ENCODE peak calls at places on chromosomes 16 and 17, in four cellular contexts. W is neural progenitor cell, D is colonic mucosa, K is AG10803. G is an unnamed sample.

GRCh38 chr17:68011199-68011665 is 15.0 kb upstream of the C17orf58 start:
- DNase-seq in W (peak; percentile 66), D (peak; percentile 60), K (no peak), G (peak; percentile 28)

GRCh38 chr16:17233301-17234002 is 237.3 kb downstream of the XYLT1 start:
- DNase-seq in K (no peak), D (no peak), W (peak; percentile 12), G (no peak)

GRCh38 chr16:54712866-54713265 is 217.8 kb upstream of the IRX5 start:
- DNase-seq in W (no peak), D (no peak), K (no peak), G (no peak)

GRCh38 chr17:1690544-1691221 is 6.0 kb upstream of the PRPF8 start:
- DNase-seq in K (no peak), D (no peak), W (no peak), G (no peak)

GRCh38 chr17:32625971-32626370 is 139.2 kb downstream of the CDK5R1 start:
- DNase-seq in D (no peak), K (no peak), W (no peak), G (no peak)

GRCh38 chr17:78873519-78874340 is 29.3 kb downstream of the CEP295NL start:
- DNase-seq in K (no peak), W (peak; percentile 33), D (no peak), G (no peak)

GRCh38 chr17:68981288-68981687 is 26.1 kb upstream of the ABCA8 start:
- DNase-seq in W (no peak), D (peak; percentile 35), K (peak; percentile 81), G (peak; percentile 94)

GRCh38 chr16:19238386-19238785 is 47.1 kb upstream of the CLEC19A start:
- DNase-seq in W (no peak), K (no peak), D (no peak), G (no peak)

GRCh38 chr17:63446981-63447687 is 1.0 kb upstream of the CYB561 start:
- DNase-seq in K (no peak), W (peak; percentile 30), D (peak; percentile 58), G (no peak)

GRCh38 chr17:37657202-37657601 is 14.0 kb upstream of the DDX52 start:
- DNase-seq in W (no peak), K (no peak), D (no peak), G (no peak)

GRCh38 chr17:7425756-7426155 is 340 bp downstream of the SPEM2 start:
- DNase-seq in D (no peak), K (no peak), W (no peak), G (no peak)

GRCh38 chr17:15109608-15110007 is 155.5 kb downstream of the PMP22 start:
- DNase-seq in K (no peak), D (no peak), W (peak; percentile 41), G (no peak)

GRCh38 chr16:58339452-58339938 is 44.7 kb upstream of the PRSS54 start:
- DNase-seq in K (peak; percentile 10), W (peak; percentile 51), D (no peak), G (peak; percentile 15)

GRCh38 chr17:17108681-17109049 is 66.4 kb downstream of the MPRIP start:
- DNase-seq in K (no peak), D (peak; percentile 70), W (no peak), G (peak; percentile 57)

GRCh38 chr17:7380321-7380720 is 568 bp upstream of the TNK1 start:
- DNase-seq in D (peak; percentile 52), K (peak; percentile 75), W (no peak), G (peak; percentile 16)

GRCh38 chr16:80231888-80232287 is 308.9 kb upstream of the DYNLRB2 start:
- DNase-seq in W (no peak), K (peak; percentile 88), D (no peak), G (peak; percentile 10)

GRCh38 chr16:89575247-89576172 is at the start of gene CPNE7:
- DNase-seq in D (no peak), K (no peak), W (peak; percentile 60), G (no peak)

GRCh38 chr17:4043862-4044261 is 79.6 kb upstream of the ATP2A3 start:
- DNase-seq in W (no peak), K (no peak), D (no peak), G (no peak)

DNA sequence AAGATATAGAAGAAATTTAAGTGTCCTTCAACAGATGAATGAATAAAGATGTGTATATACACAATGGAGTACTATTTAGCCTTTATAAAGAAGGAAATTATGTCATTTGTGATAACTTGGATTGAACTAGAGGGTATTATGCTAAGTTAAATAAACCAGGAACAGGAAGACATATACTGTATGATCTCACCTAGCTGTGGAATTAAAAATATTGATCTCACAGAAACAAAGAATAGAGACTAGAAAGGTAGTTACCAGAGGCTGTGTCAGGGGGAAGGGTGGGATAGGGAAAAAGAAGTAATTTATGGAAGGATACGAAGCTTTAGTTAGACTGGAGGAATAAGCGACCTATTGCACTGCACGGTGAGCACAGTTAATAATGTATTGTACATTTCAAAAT is 5.4 kb upstream of the ZNF267 start:
- DNase-seq in W (no peak), D (no peak), K (no peak), G (no peak)
- H3K4me3 ChIP-seq in W (no peak overlapping the region), D (no peak overlapping the region), K (no peak overlapping the region), G (no peak overlapping the region)

GRCh38 chr17:8988263-8988662 is 22.8 kb upstream of the PIK3R5 start:
- DNase-seq in W (no peak), D (no peak), K (no peak), G (no peak)

GRCh38 chr17:8981443-8981842 is 15.9 kb upstream of the PIK3R5 start:
- DNase-seq in W (no peak), D (no peak), K (no peak), G (no peak)

GRCh38 chr17:8985054-8985701 is 19.7 kb upstream of the PIK3R5 start:
- DNase-seq in W (no peak), D (no peak), K (no peak), G (no peak)

GRCh38 chr17:8991514-8992285 is 26.2 kb upstream of the PIK3R5 start:
- DNase-seq in D (peak; percentile 74), W (peak; percentile 89), K (peak; percentile 70), G (peak; percentile 59)

DNA sequence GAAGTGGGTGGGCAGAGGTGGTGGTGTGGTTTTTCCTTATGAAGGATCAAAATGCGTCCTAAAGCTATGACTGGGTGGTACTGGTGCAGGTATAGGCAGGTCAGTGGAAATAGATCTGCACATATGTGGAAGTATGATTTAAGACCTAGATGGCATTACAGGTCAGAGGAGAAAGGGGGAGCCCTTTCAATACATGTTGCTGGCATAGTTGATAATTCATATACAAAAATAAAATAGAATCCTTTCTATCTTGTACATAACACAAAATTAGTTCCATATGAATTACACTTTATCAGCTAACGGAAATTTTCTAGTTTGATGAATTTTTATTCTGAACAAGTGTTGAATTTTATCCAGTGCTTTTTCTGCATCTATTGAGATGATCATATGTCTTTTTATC is 20.8 kb upstream of the PIK3R5 start:
- DNase-seq in W (no peak), K (no peak), D (no peak), G (no peak)
- TF ChIP-seq CTCF in W (no peak), K (no peak), D (no peak), G (no peak)

GRCh38 chr17:77285594-77286390 is 145.0 kb downstream of the SEC14L1 start:
- DNase-seq in W (no peak), D (peak; percentile 68), K (peak; percentile 93), G (peak; percentile 94)
- H3K4me3 ChIP-seq in W (no peak overlapping the region), D (peak overlapping the region; percentile 3), K (no peak overlapping the region), G (peak overlapping the region; percentile 9)

GRCh38 chr16:68134644-68135043 is 49.5 kb downstream of the NFATC3 start:
- DNase-seq in D (no peak), K (no peak), W (no peak), G (no peak)

GRCh38 chr16:68128577-68129305 is 43.6 kb downstream of the NFATC3 start:
- DNase-seq in K (peak; percentile 44), W (no peak), D (no peak), G (peak; percentile 8)

GRCh38 chr16:68130520-68130919 is 45.4 kb downstream of the NFATC3 start:
- DNase-seq in W (no peak), K (no peak), D (no peak), G (no peak)

GRCh38 chr16:68136515-68136914 is 51.3 kb downstream of the NFATC3 start:
- DNase-seq in W (no peak), D (no peak), K (no peak), G (no peak)

DNA sequence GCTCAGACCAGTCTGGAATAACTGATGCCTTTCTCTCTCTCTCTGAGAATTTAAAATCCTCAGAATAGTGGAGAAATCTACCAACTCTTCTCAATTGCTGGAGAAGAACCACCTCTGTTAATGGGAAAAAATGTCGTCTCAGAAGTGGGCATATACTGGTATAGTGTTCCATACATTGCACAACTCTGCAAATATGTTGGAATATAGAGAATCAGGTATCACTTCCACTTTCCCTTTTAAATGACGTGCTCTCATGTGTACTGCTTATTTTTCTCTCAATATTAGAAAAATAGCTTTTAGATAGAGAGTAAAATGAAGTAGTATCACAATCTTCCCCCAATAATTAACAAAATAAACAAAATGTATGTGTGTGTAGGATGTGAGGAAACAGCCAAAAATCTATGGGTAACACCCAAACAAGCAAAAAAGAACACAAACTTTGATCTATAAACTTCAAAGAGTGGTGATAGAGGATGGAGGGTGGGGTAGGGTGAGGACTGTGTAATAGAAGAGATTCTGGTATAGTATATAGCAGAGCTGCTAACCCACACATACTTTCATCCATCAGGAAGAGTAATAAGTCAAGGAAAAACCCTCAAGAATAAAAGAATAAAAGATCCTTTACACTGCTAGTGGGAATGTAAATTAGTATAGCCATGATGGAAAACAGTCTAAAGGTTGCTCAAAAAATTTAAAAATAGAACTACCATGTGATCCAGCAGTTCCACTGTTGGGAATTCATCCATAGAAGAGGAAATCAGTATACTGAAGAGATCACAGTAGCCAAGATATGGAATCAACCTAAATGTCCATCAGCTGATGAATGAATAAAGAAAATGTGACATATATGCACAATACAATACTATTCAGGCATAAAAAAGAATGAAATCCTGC is 46.9 kb downstream of the NFATC3 start:
- DNase-seq in W (no peak), D (no peak), K (no peak), G (no peak)
- TF ChIP-seq CTCF in W (no peak), D (no peak), K (no peak), G (no peak)

GRCh38 chr16:22948058-22948602 is 134.2 kb downstream of the HS3ST2 start:
- DNase-seq in W (no peak), D (no peak), K (no peak), G (no peak)
- H3K4me3 ChIP-seq in W (no peak overlapping the region), D (no peak overlapping the region), K (peak overlapping the region; percentile 22), G (no peak overlapping the region)

GRCh38 chr17:412211-413015 is 59.8 kb upstream of the RPH3AL start:
- DNase-seq in W (peak; percentile 77), D (peak; percentile 61), K (peak; percentile 65), G (peak; percentile 70)
- TF ChIP-seq CTCF in W (peak; percentile 82), D (peak; percentile 84), K (peak; percentile 91), G (peak; percentile 85)

GRCh38 chr17:51407576-51407975 is 147.2 kb downstream of the UTP18 start:
- DNase-seq in W (no peak), D (no peak), K (no peak), G (no peak)
- H3K4me3 ChIP-seq in W (no peak overlapping the region), D (no peak overlapping the region), K (no peak overlapping the region), G (no peak overlapping the region)

GRCh38 chr16:3115561-3115960 is 3.2 kb downstream of the ZNF205 start:
- DNase-seq in K (no peak), W (no peak), D (no peak), G (no peak)
- TF ChIP-seq CTCF in K (no peak), W (peak; percentile 13), D (no peak), G (no peak)